ENCODE peak calls at places on chromosomes 2 and 18, in five cellular contexts. One of them, this sample, is unnamed.

GRCh38 chr2:28342081-28342967 is 50.3 kb upstream of the FOSL2 start:
- DNase-seq in neural progenitor cell: no peak
- DNase-seq in coronary artery: peak
- DNase-seq in testis: peak
- DNase-seq in hepatocyte: peak
- DNase-seq in this sample: no peak

GRCh38 chr2:191374939-191375338 is 129.7 kb downstream of the MYO1B start:
- DNase-seq in neural progenitor cell: no peak
- DNase-seq in coronary artery: no peak
- DNase-seq in testis: no peak
- DNase-seq in hepatocyte: no peak
- DNase-seq in this sample: no peak

GRCh38 chr2:201618744-201619654 is 24.3 kb downstream of the TMEM237 start:
- DNase-seq in neural progenitor cell: no peak
- DNase-seq in coronary artery: peak
- DNase-seq in testis: peak
- DNase-seq in hepatocyte: no peak
- DNase-seq in this sample: no peak

GRCh38 chr2:201267278-201268030 is 7.1 kb downstream of the CASP8 start:
- DNase-seq in neural progenitor cell: no peak
- DNase-seq in coronary artery: no peak
- DNase-seq in testis: no peak
- DNase-seq in hepatocyte: no peak
- DNase-seq in this sample: no peak

GRCh38 chr18:44715245-44715644 is 34.6 kb downstream of the SETBP1 start:
- DNase-seq in neural progenitor cell: peak
- DNase-seq in coronary artery: no peak
- DNase-seq in testis: no peak
- DNase-seq in hepatocyte: peak
- DNase-seq in this sample: no peak

GRCh38 chr2:85997016-85997970 is 108.4 kb downstream of the POLR1A start:
- DNase-seq in neural progenitor cell: no peak
- DNase-seq in coronary artery: peak
- DNase-seq in testis: peak
- DNase-seq in hepatocyte: peak
- DNase-seq in this sample: no peak

GRCh38 chr2:119888673-119889072 is 124.2 kb upstream of the EPB41L5 start:
- DNase-seq in neural progenitor cell: no peak
- DNase-seq in coronary artery: no peak
- DNase-seq in testis: no peak
- DNase-seq in hepatocyte: no peak
- DNase-seq in this sample: no peak

GRCh38 chr2:38407111-38407682 is 30.1 kb upstream of the ATL2 start:
- DNase-seq in neural progenitor cell: no peak
- DNase-seq in coronary artery: no peak
- DNase-seq in testis: peak
- DNase-seq in hepatocyte: peak
- DNase-seq in this sample: no peak

GRCh38 chr18:66993492-66993891 is 389.6 kb upstream of the CDH19 start:
- DNase-seq in neural progenitor cell: no peak
- DNase-seq in coronary artery: no peak
- DNase-seq in testis: no peak
- DNase-seq in hepatocyte: peak
- DNase-seq in this sample: peak

GRCh38 chr2:229519655-229520054 is 194.7 kb downstream of the DNER start:
- DNase-seq in neural progenitor cell: no peak
- DNase-seq in coronary artery: no peak
- DNase-seq in testis: no peak
- DNase-seq in hepatocyte: no peak
- DNase-seq in this sample: no peak

GRCh38 chr2:19697131-19697530 is 204.7 kb downstream of the TTC32 start:
- DNase-seq in neural progenitor cell: no peak
- DNase-seq in coronary artery: no peak
- DNase-seq in testis: no peak
- DNase-seq in hepatocyte: no peak
- DNase-seq in this sample: no peak

GRCh38 chr18:13831864-13832508 is 8.0 kb downstream of the MC5R start:
- DNase-seq in neural progenitor cell: peak
- DNase-seq in coronary artery: no peak
- DNase-seq in testis: no peak
- DNase-seq in hepatocyte: no peak
- DNase-seq in this sample: no peak

GRCh38 chr2:142531375-142531774 is 346.1 kb upstream of the KYNU start:
- DNase-seq in neural progenitor cell: no peak
- DNase-seq in coronary artery: no peak
- DNase-seq in testis: no peak
- DNase-seq in hepatocyte: peak
- DNase-seq in this sample: no peak

GRCh38 chr2:120447122-120447785 is 101.3 kb downstream of the INHBB start:
- DNase-seq in neural progenitor cell: no peak
- DNase-seq in coronary artery: no peak
- DNase-seq in testis: no peak
- DNase-seq in hepatocyte: no peak
- DNase-seq in this sample: no peak

GRCh38 chr18:45677408-45677807 is 46.6 kb upstream of the SLC14A1 start:
- DNase-seq in neural progenitor cell: no peak
- DNase-seq in coronary artery: peak
- DNase-seq in testis: no peak
- DNase-seq in hepatocyte: no peak
- DNase-seq in this sample: no peak

GRCh38 chr2:207334631-207335371 is 169.1 kb upstream of the KLF7 start:
- DNase-seq in neural progenitor cell: peak
- DNase-seq in coronary artery: peak
- DNase-seq in testis: peak
- DNase-seq in hepatocyte: peak
- DNase-seq in this sample: peak

GRCh38 chr2:197113221-197113831 is 186.8 kb upstream of the PGAP1 start:
- DNase-seq in neural progenitor cell: peak
- DNase-seq in coronary artery: no peak
- DNase-seq in testis: no peak
- DNase-seq in hepatocyte: peak
- DNase-seq in this sample: no peak

GRCh38 chr2:148032215-148032614 is 11.3 kb downstream of the MBD5 start:
- DNase-seq in neural progenitor cell: no peak
- DNase-seq in coronary artery: no peak
- DNase-seq in testis: no peak
- DNase-seq in hepatocyte: no peak
- DNase-seq in this sample: no peak

GRCh38 chr2:141911485-141912066 is 219.2 kb downstream of the LRP1B start:
- DNase-seq in neural progenitor cell: peak
- DNase-seq in coronary artery: no peak
- DNase-seq in testis: peak
- DNase-seq in hepatocyte: peak
- DNase-seq in this sample: no peak

GRCh38 chr2:196077821-196078220 is 9.2 kb upstream of the DNAH7 start:
- DNase-seq in neural progenitor cell: no peak
- DNase-seq in coronary artery: no peak
- DNase-seq in testis: no peak
- DNase-seq in hepatocyte: no peak
- DNase-seq in this sample: no peak

GRCh38 chr2:101706819-101707177 is 9.3 kb downstream of the MAP4K4 start:
- DNase-seq in neural progenitor cell: no peak
- DNase-seq in coronary artery: no peak
- DNase-seq in testis: no peak
- DNase-seq in hepatocyte: no peak
- DNase-seq in this sample: no peak

GRCh38 chr2:236703310-236703709 is 133.7 kb downstream of the ACKR3 start:
- DNase-seq in neural progenitor cell: no peak
- DNase-seq in coronary artery: no peak
- DNase-seq in testis: no peak
- DNase-seq in hepatocyte: no peak
- DNase-seq in this sample: no peak

GRCh38 chr18:76453057-76453561 is 41.9 kb downstream of the ZNF516 start:
- DNase-seq in neural progenitor cell: no peak
- DNase-seq in coronary artery: no peak
- DNase-seq in testis: peak
- DNase-seq in hepatocyte: no peak
- DNase-seq in this sample: no peak

GRCh38 chr2:88179228-88179679 is 9.1 kb downstream of the THNSL2 start:
- DNase-seq in neural progenitor cell: no peak
- DNase-seq in coronary artery: no peak
- DNase-seq in testis: no peak
- DNase-seq in hepatocyte: peak
- DNase-seq in this sample: no peak

GRCh38 chr2:238235331-238235732 is 4.5 kb downstream of the HES6 start:
- DNase-seq in neural progenitor cell: no peak
- DNase-seq in coronary artery: no peak
- DNase-seq in testis: no peak
- DNase-seq in hepatocyte: no peak
- DNase-seq in this sample: no peak

GRCh38 chr18:13386891-13387801 is 168.6 kb downstream of the LDLRAD4 start:
- DNase-seq in neural progenitor cell: no peak
- DNase-seq in coronary artery: peak
- DNase-seq in testis: no peak
- DNase-seq in hepatocyte: no peak
- DNase-seq in this sample: no peak

GRCh38 chr2:152541712-152542111 is 175.5 kb downstream of the PRPF40A start:
- DNase-seq in neural progenitor cell: no peak
- DNase-seq in coronary artery: no peak
- DNase-seq in testis: no peak
- DNase-seq in hepatocyte: no peak
- DNase-seq in this sample: no peak

GRCh38 chr2:105773568-105773967 is 28.9 kb downstream of the NCK2 start:
- DNase-seq in neural progenitor cell: no peak
- DNase-seq in coronary artery: no peak
- DNase-seq in testis: no peak
- DNase-seq in hepatocyte: no peak
- DNase-seq in this sample: no peak

GRCh38 chr2:3630631-3631030 is 27.4 kb upstream of the ALLC start:
- DNase-seq in neural progenitor cell: no peak
- DNase-seq in coronary artery: peak
- DNase-seq in testis: peak
- DNase-seq in hepatocyte: no peak
- DNase-seq in this sample: no peak

GRCh38 chr2:240322231-240322955 is 113.1 kb upstream of the GPC1 start:
- DNase-seq in neural progenitor cell: no peak
- DNase-seq in coronary artery: peak
- DNase-seq in testis: no peak
- DNase-seq in hepatocyte: peak
- DNase-seq in this sample: no peak

GRCh38 chr18:68288408-68288807 is 426.5 kb downstream of the TMX3 start:
- DNase-seq in neural progenitor cell: no peak
- DNase-seq in coronary artery: no peak
- DNase-seq in testis: no peak
- DNase-seq in hepatocyte: no peak
- DNase-seq in this sample: no peak

GRCh38 chr2:237482485-237482884 is 4.6 kb upstream of the MLPH start:
- DNase-seq in neural progenitor cell: no peak
- DNase-seq in coronary artery: peak
- DNase-seq in testis: peak
- DNase-seq in hepatocyte: peak
- DNase-seq in this sample: peak

GRCh38 chr2:104026726-104027125 is 827.2 kb upstream of the POU3F3 start:
- DNase-seq in neural progenitor cell: peak
- DNase-seq in coronary artery: no peak
- DNase-seq in testis: no peak
- DNase-seq in hepatocyte: no peak
- DNase-seq in this sample: no peak
- TF ChIP-seq CTCF in neural progenitor cell: no peak
- TF ChIP-seq CTCF in coronary artery: no peak
- TF ChIP-seq CTCF in testis: no peak
- TF ChIP-seq CTCF in hepatocyte: no peak
- TF ChIP-seq CTCF in this sample: no peak

GRCh38 chr2:241677392-241677791 is 9.2 kb downstream of the DTYMK start:
- DNase-seq in neural progenitor cell: no peak
- DNase-seq in coronary artery: no peak
- DNase-seq in testis: no peak
- DNase-seq in hepatocyte: peak
- DNase-seq in this sample: no peak

GRCh38 chr2:241676665-241677064 is 9.9 kb downstream of the DTYMK start:
- DNase-seq in neural progenitor cell: no peak
- DNase-seq in coronary artery: no peak
- DNase-seq in testis: no peak
- DNase-seq in hepatocyte: peak
- DNase-seq in this sample: no peak

GRCh38 chr2:241673797-241674725 is 12.6 kb downstream of the DTYMK start:
- DNase-seq in neural progenitor cell: no peak
- DNase-seq in coronary artery: no peak
- DNase-seq in testis: no peak
- DNase-seq in hepatocyte: no peak
- DNase-seq in this sample: no peak

GRCh38 chr2:241678307-241678706 is 8.3 kb downstream of the DTYMK start:
- DNase-seq in neural progenitor cell: no peak
- DNase-seq in coronary artery: no peak
- DNase-seq in testis: no peak
- DNase-seq in hepatocyte: no peak
- DNase-seq in this sample: no peak

GRCh38 chr2:241675885-241676284 is 10.7 kb downstream of the DTYMK start:
- DNase-seq in neural progenitor cell: no peak
- DNase-seq in coronary artery: no peak
- DNase-seq in testis: no peak
- DNase-seq in hepatocyte: no peak
- DNase-seq in this sample: no peak
- TF ChIP-seq CTCF in neural progenitor cell: no peak
- TF ChIP-seq CTCF in coronary artery: no peak
- TF ChIP-seq CTCF in testis: no peak
- TF ChIP-seq CTCF in hepatocyte: no peak
- TF ChIP-seq CTCF in this sample: no peak

GRCh38 chr2:183348492-183348891 is 224.2 kb downstream of the NUP35 start:
- DNase-seq in neural progenitor cell: no peak
- DNase-seq in coronary artery: no peak
- DNase-seq in testis: no peak
- DNase-seq in hepatocyte: no peak
- DNase-seq in this sample: no peak
- TF ChIP-seq CTCF in neural progenitor cell: peak
- TF ChIP-seq CTCF in coronary artery: no peak
- TF ChIP-seq CTCF in testis: no peak
- TF ChIP-seq CTCF in hepatocyte: no peak
- TF ChIP-seq CTCF in this sample: no peak

GRCh38 chr18:47758000-47758399 is 172.5 kb downstream of the SMAD2 start:
- DNase-seq in neural progenitor cell: peak
- DNase-seq in coronary artery: no peak
- DNase-seq in testis: no peak
- DNase-seq in hepatocyte: no peak
- DNase-seq in this sample: no peak
- TF ChIP-seq CTCF in neural progenitor cell: peak
- TF ChIP-seq CTCF in coronary artery: no peak
- TF ChIP-seq CTCF in testis: no peak
- TF ChIP-seq CTCF in hepatocyte: no peak
- TF ChIP-seq CTCF in this sample: peak

GRCh38 chr2:9770006-9770307 is 73.3 kb upstream of the TAF1B start:
- DNase-seq in neural progenitor cell: no peak
- DNase-seq in coronary artery: no peak
- DNase-seq in testis: no peak
- DNase-seq in hepatocyte: no peak
- DNase-seq in this sample: no peak

GRCh38 chr2:9771481-9772017 is 71.7 kb upstream of the TAF1B start:
- DNase-seq in neural progenitor cell: peak
- DNase-seq in coronary artery: no peak
- DNase-seq in testis: peak
- DNase-seq in hepatocyte: peak
- DNase-seq in this sample: no peak

GRCh38 chr2:9769171-9770005 is 73.9 kb upstream of the TAF1B start:
- DNase-seq in neural progenitor cell: peak
- DNase-seq in coronary artery: no peak
- DNase-seq in testis: no peak
- DNase-seq in hepatocyte: peak
- DNase-seq in this sample: no peak

GRCh38 chr2:9771101-9771449 is 72.2 kb upstream of the TAF1B start:
- DNase-seq in neural progenitor cell: no peak
- DNase-seq in coronary artery: no peak
- DNase-seq in testis: no peak
- DNase-seq in hepatocyte: no peak
- DNase-seq in this sample: no peak

GRCh38 chr2:9770308-9771100 is 72.8 kb upstream of the TAF1B start:
- DNase-seq in neural progenitor cell: peak
- DNase-seq in coronary artery: peak
- DNase-seq in testis: peak
- DNase-seq in hepatocyte: peak
- DNase-seq in this sample: peak
- TF ChIP-seq CTCF in neural progenitor cell: peak
- TF ChIP-seq CTCF in coronary artery: peak
- TF ChIP-seq CTCF in testis: peak
- TF ChIP-seq CTCF in hepatocyte: peak
- TF ChIP-seq CTCF in this sample: peak

This sample was measured in PC-9.